ENCODE peak calls at places on chromosomes 11 and 22, in six cellular contexts. One of them, this sample, is unnamed.

GRCh38 chr22:17700778-17701177 is 62.2 kb downstream of the BCL2L13 start:
- DNase-seq in heart right ventricle: no peak
- DNase-seq in heart left ventricle: no peak
- DNase-seq in CD4-positive, alpha-beta T cell: no peak
- DNase-seq in OCI-LY7: no peak
- DNase-seq in RWPE1: no peak
- DNase-seq in this sample: no peak

GRCh38 chr11:28842716-28843115 is 734.5 kb downstream of the METTL15 start:
- DNase-seq in heart right ventricle: no peak
- DNase-seq in heart left ventricle: no peak
- DNase-seq in CD4-positive, alpha-beta T cell: no peak
- DNase-seq in OCI-LY7: no peak
- DNase-seq in RWPE1: no peak
- DNase-seq in this sample: no peak

GRCh38 chr11:32713496-32713895 is 81.0 kb downstream of the CCDC73 start:
- DNase-seq in heart right ventricle: no peak
- DNase-seq in heart left ventricle: no peak
- DNase-seq in CD4-positive, alpha-beta T cell: no peak
- DNase-seq in OCI-LY7: peak; percentile 1
- DNase-seq in RWPE1: peak; percentile 11
- DNase-seq in this sample: no peak

GRCh38 chr11:45885921-45886721 is 670 bp downstream of the MAPK8IP1 start:
- DNase-seq in heart right ventricle: no peak
- DNase-seq in heart left ventricle: no peak
- DNase-seq in CD4-positive, alpha-beta T cell: no peak
- DNase-seq in OCI-LY7: no peak
- DNase-seq in RWPE1: no peak
- DNase-seq in this sample: no peak

GRCh38 chr11:43555811-43556210 is 124.7 kb upstream of the HSD17B12 start:
- DNase-seq in heart right ventricle: peak; percentile 41
- DNase-seq in heart left ventricle: no peak
- DNase-seq in CD4-positive, alpha-beta T cell: no peak
- DNase-seq in OCI-LY7: no peak
- DNase-seq in RWPE1: no peak
- DNase-seq in this sample: no peak

GRCh38 chr11:130671801-130672700 is 223.6 kb downstream of the ADAMTS15 start:
- DNase-seq in heart right ventricle: peak; percentile 83
- DNase-seq in heart left ventricle: peak; percentile 67
- DNase-seq in CD4-positive, alpha-beta T cell: no peak
- DNase-seq in OCI-LY7: no peak
- DNase-seq in RWPE1: no peak
- DNase-seq in this sample: peak; percentile 85

GRCh38 chr11:63738720-63739360 is 29.7 kb downstream of the ZFTA start:
- DNase-seq in heart right ventricle: peak; percentile 68
- DNase-seq in heart left ventricle: no peak
- DNase-seq in CD4-positive, alpha-beta T cell: peak; percentile 46
- DNase-seq in OCI-LY7: peak; percentile 69
- DNase-seq in RWPE1: peak; percentile 60
- DNase-seq in this sample: peak; percentile 68

GRCh38 chr11:20966489-20966888 is 297.1 kb downstream of the NELL1 start:
- DNase-seq in heart right ventricle: no peak
- DNase-seq in heart left ventricle: no peak
- DNase-seq in CD4-positive, alpha-beta T cell: no peak
- DNase-seq in OCI-LY7: no peak
- DNase-seq in RWPE1: no peak
- DNase-seq in this sample: no peak

GRCh38 chr11:97332271-97332670 is 942.5 kb downstream of the JRKL start:
- DNase-seq in heart right ventricle: no peak
- DNase-seq in heart left ventricle: no peak
- DNase-seq in CD4-positive, alpha-beta T cell: no peak
- DNase-seq in OCI-LY7: no peak
- DNase-seq in RWPE1: no peak
- DNase-seq in this sample: no peak

GRCh38 chr11:67120881-67121710 is 2.0 kb downstream of the KDM2A start:
- DNase-seq in heart right ventricle: peak; percentile 13
- DNase-seq in heart left ventricle: no peak
- DNase-seq in CD4-positive, alpha-beta T cell: no peak
- DNase-seq in OCI-LY7: peak; percentile 87
- DNase-seq in RWPE1: no peak
- DNase-seq in this sample: no peak

GRCh38 chr22:25700996-25701815 is 40.8 kb upstream of the MYO18B start:
- DNase-seq in heart right ventricle: peak; percentile 76
- DNase-seq in heart left ventricle: no peak
- DNase-seq in CD4-positive, alpha-beta T cell: no peak
- DNase-seq in OCI-LY7: no peak
- DNase-seq in RWPE1: no peak
- DNase-seq in this sample: peak; percentile 28

GRCh38 chr11:27429740-27430451 is 42.7 kb downstream of the LGR4 start:
- DNase-seq in heart right ventricle: no peak
- DNase-seq in heart left ventricle: no peak
- DNase-seq in CD4-positive, alpha-beta T cell: no peak
- DNase-seq in OCI-LY7: no peak
- DNase-seq in RWPE1: peak; percentile 39
- DNase-seq in this sample: no peak

GRCh38 chr11:33147559-33147958 is 13.7 kb downstream of the CSTF3 start:
- DNase-seq in heart right ventricle: no peak
- DNase-seq in heart left ventricle: no peak
- DNase-seq in CD4-positive, alpha-beta T cell: no peak
- DNase-seq in OCI-LY7: no peak
- DNase-seq in RWPE1: peak; percentile 40
- DNase-seq in this sample: no peak

GRCh38 chr11:8744423-8744822 is 61.8 kb downstream of the RPL27A start:
- DNase-seq in heart right ventricle: no peak
- DNase-seq in heart left ventricle: no peak
- DNase-seq in CD4-positive, alpha-beta T cell: no peak
- DNase-seq in OCI-LY7: no peak
- DNase-seq in RWPE1: peak; percentile 87
- DNase-seq in this sample: no peak

GRCh38 chr11:62719302-62719978 is 7.8 kb downstream of the HNRNPUL2 start:
- DNase-seq in heart right ventricle: no peak
- DNase-seq in heart left ventricle: no peak
- DNase-seq in CD4-positive, alpha-beta T cell: no peak
- DNase-seq in OCI-LY7: no peak
- DNase-seq in RWPE1: no peak
- DNase-seq in this sample: no peak

GRCh38 chr11:937853-938261 is 12.2 kb downstream of the AP2A2 start:
- DNase-seq in heart right ventricle: no peak
- DNase-seq in heart left ventricle: peak; percentile 16
- DNase-seq in CD4-positive, alpha-beta T cell: no peak
- DNase-seq in OCI-LY7: no peak
- DNase-seq in RWPE1: no peak
- DNase-seq in this sample: no peak

GRCh38 chr11:68016161-68016903 is 6.2 kb downstream of the ALDH3B1 start:
- DNase-seq in heart right ventricle: no peak
- DNase-seq in heart left ventricle: no peak
- DNase-seq in CD4-positive, alpha-beta T cell: no peak
- DNase-seq in OCI-LY7: no peak
- DNase-seq in RWPE1: no peak
- DNase-seq in this sample: no peak

GRCh38 chr11:81033779-81034550 is 1593.1 kb upstream of the TENM4 start:
- DNase-seq in heart right ventricle: peak; percentile 16
- DNase-seq in heart left ventricle: no peak
- DNase-seq in CD4-positive, alpha-beta T cell: no peak
- DNase-seq in OCI-LY7: no peak
- DNase-seq in RWPE1: no peak
- DNase-seq in this sample: no peak

GRCh38 chr11:69578167-69578566 is 62.8 kb upstream of the CCND1 start:
- DNase-seq in heart right ventricle: no peak
- DNase-seq in heart left ventricle: no peak
- DNase-seq in CD4-positive, alpha-beta T cell: no peak
- DNase-seq in OCI-LY7: no peak
- DNase-seq in RWPE1: no peak
- DNase-seq in this sample: no peak

GRCh38 chr22:43554259-43554636 is 142.4 kb downstream of the MPPED1 start:
- DNase-seq in heart right ventricle: no peak
- DNase-seq in heart left ventricle: no peak
- DNase-seq in CD4-positive, alpha-beta T cell: no peak
- DNase-seq in OCI-LY7: no peak
- DNase-seq in RWPE1: no peak
- DNase-seq in this sample: no peak

GRCh38 chr11:126268708-126269579 is at the start of the genes FOXRED1 and SRPRA:
- DNase-seq in heart right ventricle: peak; percentile 100
- DNase-seq in heart left ventricle: peak; percentile 100
- DNase-seq in CD4-positive, alpha-beta T cell: peak; percentile 99
- DNase-seq in OCI-LY7: peak; percentile 99
- DNase-seq in RWPE1: peak; percentile 100
- DNase-seq in this sample: peak; percentile 100

GRCh38 chr22:24694971-24695928 is 79.3 kb downstream of the PIWIL3 start:
- DNase-seq in heart right ventricle: no peak
- DNase-seq in heart left ventricle: no peak
- DNase-seq in CD4-positive, alpha-beta T cell: no peak
- DNase-seq in OCI-LY7: no peak
- DNase-seq in RWPE1: no peak
- DNase-seq in this sample: no peak

GRCh38 chr11:128776434-128777284 is 82.8 kb downstream of the FLI1 start:
- DNase-seq in heart right ventricle: peak; percentile 67
- DNase-seq in heart left ventricle: peak; percentile 81
- DNase-seq in CD4-positive, alpha-beta T cell: peak; percentile 17
- DNase-seq in OCI-LY7: peak; percentile 62
- DNase-seq in RWPE1: no peak
- DNase-seq in this sample: peak; percentile 92

GRCh38 chr11:7278314-7278917 is 26.7 kb downstream of the SYT9 start:
- DNase-seq in heart right ventricle: no peak
- DNase-seq in heart left ventricle: no peak
- DNase-seq in CD4-positive, alpha-beta T cell: no peak
- DNase-seq in OCI-LY7: peak; percentile 44
- DNase-seq in RWPE1: peak; percentile 33
- DNase-seq in this sample: no peak

GRCh38 chr11:13984616-13985474 is 22.3 kb downstream of the SPON1 start:
- DNase-seq in heart right ventricle: no peak
- DNase-seq in heart left ventricle: no peak
- DNase-seq in CD4-positive, alpha-beta T cell: no peak
- DNase-seq in OCI-LY7: peak; percentile 10
- DNase-seq in RWPE1: no peak
- DNase-seq in this sample: no peak

GRCh38 chr22:31530816-31531180 is 34.5 kb downstream of the SFI1 start:
- DNase-seq in heart right ventricle: no peak
- DNase-seq in heart left ventricle: no peak
- DNase-seq in CD4-positive, alpha-beta T cell: no peak
- DNase-seq in OCI-LY7: no peak
- DNase-seq in RWPE1: no peak
- DNase-seq in this sample: no peak
- H3K27ac ChIP-seq in heart right ventricle: no peak overlapping the region
- H3K27ac ChIP-seq in heart left ventricle: no peak overlapping the region
- H3K27ac ChIP-seq in CD4-positive, alpha-beta T cell: no peak overlapping the region
- H3K27ac ChIP-seq in OCI-LY7: no peak overlapping the region
- H3K27ac ChIP-seq in RWPE1: no peak overlapping the region
- H3K27ac ChIP-seq in this sample: no peak overlapping the region

GRCh38 chr11:123640029-123640428 is 14.4 kb downstream of the SCN3B start:
- DNase-seq in heart right ventricle: no peak
- DNase-seq in heart left ventricle: no peak
- DNase-seq in CD4-positive, alpha-beta T cell: no peak
- DNase-seq in OCI-LY7: no peak
- DNase-seq in RWPE1: no peak
- DNase-seq in this sample: no peak
- H3K27ac ChIP-seq in heart right ventricle: no peak overlapping the region
- H3K27ac ChIP-seq in heart left ventricle: no peak overlapping the region
- H3K27ac ChIP-seq in CD4-positive, alpha-beta T cell: no peak overlapping the region
- H3K27ac ChIP-seq in OCI-LY7: no peak overlapping the region
- H3K27ac ChIP-seq in RWPE1: no peak overlapping the region
- H3K27ac ChIP-seq in this sample: no peak overlapping the region

GRCh38 chr11:78810489-78811090 is 235.9 kb upstream of the NARS2 start:
- DNase-seq in heart right ventricle: no peak
- DNase-seq in heart left ventricle: no peak
- DNase-seq in CD4-positive, alpha-beta T cell: no peak
- DNase-seq in OCI-LY7: no peak
- DNase-seq in RWPE1: no peak
- DNase-seq in this sample: peak; percentile 50

GRCh38 chr11:78806214-78807004 is 231.7 kb upstream of the NARS2 start:
- DNase-seq in heart right ventricle: no peak
- DNase-seq in heart left ventricle: no peak
- DNase-seq in CD4-positive, alpha-beta T cell: no peak
- DNase-seq in OCI-LY7: no peak
- DNase-seq in RWPE1: no peak
- DNase-seq in this sample: peak; percentile 53

GRCh38 chr11:78807351-78807750 is 232.7 kb upstream of the NARS2 start:
- DNase-seq in heart right ventricle: no peak
- DNase-seq in heart left ventricle: no peak
- DNase-seq in CD4-positive, alpha-beta T cell: no peak
- DNase-seq in OCI-LY7: no peak
- DNase-seq in RWPE1: no peak
- DNase-seq in this sample: no peak

GRCh38 chr11:78809931-78810481 is 235.3 kb upstream of the NARS2 start:
- DNase-seq in heart right ventricle: no peak
- DNase-seq in heart left ventricle: no peak
- DNase-seq in CD4-positive, alpha-beta T cell: no peak
- DNase-seq in OCI-LY7: no peak
- DNase-seq in RWPE1: no peak
- DNase-seq in this sample: no peak

GRCh38 chr11:78808903-78809302 is 234.2 kb upstream of the NARS2 start:
- DNase-seq in heart right ventricle: no peak
- DNase-seq in heart left ventricle: no peak
- DNase-seq in CD4-positive, alpha-beta T cell: no peak
- DNase-seq in OCI-LY7: no peak
- DNase-seq in RWPE1: no peak
- DNase-seq in this sample: no peak
- H3K27ac ChIP-seq in heart right ventricle: no peak overlapping the region
- H3K27ac ChIP-seq in heart left ventricle: no peak overlapping the region
- H3K27ac ChIP-seq in CD4-positive, alpha-beta T cell: no peak overlapping the region
- H3K27ac ChIP-seq in OCI-LY7: no peak overlapping the region
- H3K27ac ChIP-seq in RWPE1: no peak overlapping the region
- H3K27ac ChIP-seq in this sample: no peak overlapping the region

GRCh38 chr11:76859708-76860233 is 947 bp upstream of the ACER3 start:
- DNase-seq in heart right ventricle: no peak
- DNase-seq in heart left ventricle: no peak
- DNase-seq in CD4-positive, alpha-beta T cell: no peak
- DNase-seq in OCI-LY7: no peak
- DNase-seq in RWPE1: no peak
- DNase-seq in this sample: no peak
- H3K27ac ChIP-seq in heart right ventricle: peak overlapping the region; percentile 88
- H3K27ac ChIP-seq in heart left ventricle: peak overlapping the region; percentile 89
- H3K27ac ChIP-seq in CD4-positive, alpha-beta T cell: no peak overlapping the region
- H3K27ac ChIP-seq in OCI-LY7: no peak overlapping the region
- H3K27ac ChIP-seq in RWPE1: peak overlapping the region; percentile 92
- H3K27ac ChIP-seq in this sample: no peak overlapping the region

GRCh38 chr22:27022256-27022655 is 364.9 kb downstream of the MIAT start:
- DNase-seq in heart right ventricle: no peak
- DNase-seq in heart left ventricle: no peak
- DNase-seq in CD4-positive, alpha-beta T cell: no peak
- DNase-seq in OCI-LY7: no peak
- DNase-seq in RWPE1: no peak
- DNase-seq in this sample: no peak
- H3K27ac ChIP-seq in heart right ventricle: no peak overlapping the region
- H3K27ac ChIP-seq in heart left ventricle: no peak overlapping the region
- H3K27ac ChIP-seq in CD4-positive, alpha-beta T cell: no peak overlapping the region
- H3K27ac ChIP-seq in OCI-LY7: no peak overlapping the region
- H3K27ac ChIP-seq in RWPE1: no peak overlapping the region
- H3K27ac ChIP-seq in this sample: no peak overlapping the region

This sample was measured in right cardiac atrium.